ENCODE peak calls at places on chromosome 11, in nine cellular contexts. E is A549, B is brain microvascular endothelial cell, X is cardiac muscle cell, T is uterus, P is stomach, S is body of pancreas, Z is K562, O is testis. G is an unnamed sample.
A peak's percentile ranks its signal among the peaks of the same experiment; 100 is the strongest.

GRCh38 chr11:36352919-36353318 is 56.8 kb downstream of the PRR5L start:
- DNase-seq in S (no peak), E (no peak), P (no peak), O (no peak), T (no peak), X (no peak), Z (no peak), B (no peak), G (no peak)

GRCh38 chr11:119316729-119317591 is at the start of gene MCAM:
- DNase-seq in T (peak; percentile 64), P (no peak), Z (peak; percentile 92), S (no peak), O (no peak), B (no peak), X (peak; percentile 82), E (no peak), G (no peak)

GRCh38 chr11:43987384-43988039 is 45.1 kb downstream of the C11orf96 start:
- DNase-seq in O (peak; percentile 98), P (peak; percentile 45), T (peak; percentile 97), S (peak; percentile 57), X (no peak), Z (no peak), B (peak; percentile 65), E (no peak), G (peak; percentile 55)

GRCh38 chr11:73393011-73393380 is 16.8 kb downstream of the RELT start:
- DNase-seq in B (peak; percentile 15), T (no peak), P (no peak), X (no peak), Z (no peak), S (no peak), O (no peak), E (no peak), G (no peak)

GRCh38 chr11:73412308-73412707 is 36.1 kb downstream of the RELT start:
- DNase-seq in T (no peak), S (no peak), O (no peak), Z (no peak), E (no peak), X (no peak), P (no peak), B (no peak), G (no peak)

GRCh38 chr11:19072464-19072863 is 11.9 kb upstream of the MRGPRX2 start:
- DNase-seq in T (no peak), S (no peak), O (no peak), P (peak; percentile 86), B (no peak), X (no peak), E (no peak), Z (no peak), G (no peak)

GRCh38 chr11:75525433-75526191 is at the start of gene GDPD5:
- DNase-seq in O (peak; percentile 79), Z (peak; percentile 97), X (peak; percentile 93), B (peak; percentile 24), T (peak; percentile 82), E (peak; percentile 76), P (peak; percentile 83), S (peak; percentile 81), G (peak; percentile 68)

GRCh38 chr11:101944896-101945295 is 28.6 kb upstream of the ANGPTL5 start:
- DNase-seq in T (no peak), S (no peak), Z (no peak), O (no peak), E (no peak), X (no peak), P (no peak), B (no peak), G (no peak)

GRCh38 chr11:120601566-120601965 is 90.0 kb downstream of the GRIK4 start:
- DNase-seq in Z (no peak), O (no peak), B (peak; percentile 11), E (no peak), P (no peak), S (no peak), X (no peak), T (no peak), G (no peak)

GRCh38 chr11:20112291-20113146 is 47.8 kb downstream of the DBX1 start:
- DNase-seq in T (peak; percentile 87), S (peak; percentile 73), X (no peak), E (peak; percentile 91), B (peak; percentile 92), P (peak; percentile 79), O (peak; percentile 54), Z (peak; percentile 83), G (peak; percentile 90)

GRCh38 chr11:126357969-126358762 is 2.7 kb downstream of the ST3GAL4 start:
- DNase-seq in B (no peak), E (no peak), T (no peak), X (no peak), S (no peak), Z (no peak), P (no peak), O (no peak), G (peak; percentile 40)

GRCh38 chr11:126360049-126360446 is 4.6 kb downstream of the ST3GAL4 start:
- DNase-seq in B (no peak), O (no peak), E (no peak), T (no peak), P (no peak), S (no peak), X (no peak), Z (no peak), G (peak; percentile 50)

GRCh38 chr11:126361400-126361799 is 5.9 kb downstream of the ST3GAL4 start:
- DNase-seq in T (no peak), X (no peak), B (no peak), Z (no peak), E (no peak), P (no peak), S (no peak), O (no peak), G (peak; percentile 37)

GRCh38 chr11:126358763-126359160 is 3.3 kb downstream of the ST3GAL4 start:
- DNase-seq in P (no peak), E (no peak), X (no peak), O (no peak), S (no peak), B (no peak), Z (no peak), T (no peak), G (no peak)

DNA sequence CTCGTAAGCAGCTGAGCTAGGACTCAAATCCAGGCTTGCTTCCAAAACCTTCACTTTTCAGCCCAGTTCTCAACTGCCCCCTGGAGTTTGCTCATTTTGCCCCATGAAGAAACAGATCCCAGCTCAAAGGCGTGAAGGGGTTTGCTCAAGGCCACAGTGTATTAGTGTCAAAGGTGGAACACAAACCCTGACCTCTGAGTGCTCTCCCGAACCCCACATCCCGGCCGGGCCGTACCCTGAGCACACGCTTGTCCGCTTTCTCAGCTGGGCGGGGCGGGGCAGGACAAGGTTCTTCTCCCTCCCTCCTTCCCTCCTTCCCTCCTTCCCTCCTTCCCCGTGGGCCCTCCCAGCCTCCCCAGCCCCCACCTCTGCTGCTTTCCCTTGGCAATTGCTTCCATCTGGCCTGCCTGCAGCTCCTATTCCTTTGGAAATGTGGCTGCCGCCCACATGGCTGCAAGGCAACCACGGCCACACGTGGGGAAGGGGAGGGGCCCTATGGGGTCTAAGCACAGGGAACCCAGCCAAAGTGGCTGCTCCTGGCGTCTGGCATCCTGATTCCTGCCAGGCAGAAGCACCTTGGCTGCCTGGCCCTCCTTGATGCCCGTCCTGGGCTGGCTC is 4.1 kb downstream of the ST3GAL4 start:
- DNase-seq in Z (peak; percentile 49), X (no peak), O (peak; percentile 93), T (peak; percentile 79), P (no peak), E (no peak), S (peak; percentile 30), B (no peak), G (peak; percentile 41)
- TF ChIP-seq CTCF in Z (peak; percentile 33), X (peak; percentile 43), O (peak; percentile 34), T (no peak), P (no peak), E (no peak), S (no peak), B (peak; percentile 41), G (no peak)

DNA sequence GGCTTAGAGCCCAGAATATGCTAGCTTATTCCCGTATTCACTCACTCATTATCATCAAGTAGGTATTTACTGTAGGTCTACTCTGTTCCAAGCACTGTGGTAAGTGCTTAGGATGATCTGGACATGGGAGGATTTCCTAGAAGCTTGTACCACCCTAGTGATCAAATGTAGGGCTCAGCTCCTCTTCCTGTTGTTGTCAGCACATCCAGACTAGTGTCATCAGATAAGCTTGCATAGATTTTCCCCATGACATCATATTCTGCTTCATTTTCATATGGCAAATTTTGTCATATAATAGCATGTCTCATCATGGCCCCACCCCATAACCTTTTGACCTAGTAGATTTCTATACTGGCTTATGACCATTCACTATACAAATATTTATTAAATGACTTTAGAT is 19.3 kb upstream of the NUCB2 start:
- DNase-seq in Z (peak; percentile 18), T (no peak), S (no peak), P (no peak), O (no peak), X (no peak), B (peak; percentile 42), E (peak; percentile 55), G (no peak)
- H3K27ac ChIP-seq in Z (no peak overlapping the region), T (no peak overlapping the region), S (no peak overlapping the region), P (no peak overlapping the region), O (no peak overlapping the region), X (no peak overlapping the region), B (peak overlapping the region; percentile 86), E (peak overlapping the region; percentile 56), G (no peak overlapping the region)

DNA sequence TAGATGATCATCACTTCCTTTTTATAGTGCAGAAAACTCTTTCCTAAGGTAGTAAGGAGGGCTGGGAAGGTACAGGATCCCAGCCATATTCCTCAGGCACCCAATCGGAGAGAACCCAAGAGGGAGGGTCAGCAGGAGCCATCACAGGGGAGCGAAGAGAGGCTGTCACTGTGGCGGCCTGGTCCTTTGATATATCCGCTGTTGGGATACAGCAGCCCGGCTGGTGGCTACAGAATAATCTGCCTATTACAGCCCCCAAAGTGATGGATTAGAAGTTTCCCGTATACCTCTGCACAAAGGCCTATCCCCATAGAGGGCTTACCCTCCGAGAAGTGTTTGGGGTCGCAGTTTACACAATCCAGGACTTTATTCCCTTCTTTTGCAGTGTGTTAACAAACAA is 48.5 kb downstream of the OR4D9 start:
- DNase-seq in E (no peak), O (no peak), T (no peak), S (no peak), X (peak; percentile 27), Z (no peak), B (no peak), P (no peak), G (no peak)
- H3K4me3 ChIP-seq in E (peak overlapping the region; percentile 87), O (peak overlapping the region; percentile 81), T (peak overlapping the region; percentile 63), S (no peak overlapping the region), X (peak overlapping the region; percentile 78), Z (peak overlapping the region; percentile 60), B (peak overlapping the region; percentile 97), P (peak overlapping the region; percentile 66), G (peak overlapping the region; percentile 91)

GRCh38 chr11:68509105-68509504 is 48.6 kb downstream of the PPP6R3 start:
- DNase-seq in O (no peak), B (no peak), S (no peak), X (no peak), T (no peak), E (no peak), P (no peak), Z (no peak), G (no peak)

GRCh38 chr11:68508425-68508824 is 47.9 kb downstream of the PPP6R3 start:
- DNase-seq in E (no peak), T (no peak), O (no peak), B (no peak), X (no peak), S (no peak), Z (no peak), P (no peak), G (no peak)

GRCh38 chr11:68504432-68505066 is 44.0 kb downstream of the PPP6R3 start:
- DNase-seq in O (no peak), Z (no peak), S (no peak), P (no peak), X (no peak), T (no peak), B (no peak), E (no peak), G (no peak)

GRCh38 chr11:68505596-68505995 is 45.0 kb downstream of the PPP6R3 start:
- DNase-seq in T (no peak), S (no peak), Z (no peak), B (peak; percentile 45), P (no peak), E (no peak), X (peak; percentile 60), O (no peak), G (no peak)

GRCh38 chr11:68506908-68507307 is 46.4 kb downstream of the PPP6R3 start:
- DNase-seq in Z (no peak), E (peak; percentile 22), O (no peak), S (no peak), B (no peak), X (no peak), T (no peak), P (no peak), G (no peak)
- TF ChIP-seq CTCF in Z (no peak), E (no peak), O (no peak), S (no peak), B (peak; percentile 9), X (peak; percentile 4), T (no peak), P (no peak), G (no peak)

G was measured in dorsolateral prefrontal cortex.